ENCODE peak calls at places on chromosomes 6 and 20, in nine cellular contexts. U is effector memory CD4-positive, alpha-beta T cell; V is GM13977; Y is cardiac muscle cell; L is DMS153; A is EL; Q is OCI-LY7; G is stimulated activated CD4-positive, alpha-beta T cell treated with anti-CD3 and anti-CD28 coated beads, Interleukin-15, amount 100 ng/mL, for 1 hour; B is activated CD4-positive, alpha-beta T cell treated with anti-CD3 and anti-CD28 coated beads, Interleukin-2, amount 50 U/mL, for 1 hour. S is an unnamed sample.
A peak's percentile ranks its signal among the peaks of the same experiment; 100 is the strongest.

GRCh38 chr20:25525857-25526256 is 59.5 kb downstream of the NINL start:
- DNase-seq in Q (no peak), U (no peak), V (no peak), G (no peak), B (no peak), L (no peak), Y (peak; percentile 96), A (peak; percentile 96), S (no peak)

GRCh38 chr6:87846446-87846845 is 144.4 kb upstream of the AKIRIN2 start:
- DNase-seq in L (no peak), G (no peak), V (no peak), Y (no peak), Q (no peak), U (no peak), A (no peak), B (no peak), S (no peak)

GRCh38 chr20:25250508-25250907 is 2.6 kb downstream of the PYGB start:
- DNase-seq in G (no peak), A (no peak), U (no peak), L (no peak), Q (no peak), Y (no peak), B (no peak), V (no peak), S (no peak)

GRCh38 chr6:27556406-27556805 is 83.5 kb upstream of the ZNF184 start:
- DNase-seq in V (no peak), A (no peak), Q (no peak), B (no peak), Y (no peak), L (no peak), U (no peak), G (no peak), S (no peak)

GRCh38 chr20:57195023-57195758 is 71.2 kb downstream of the BMP7 start:
- DNase-seq in A (peak; percentile 89), L (no peak), Q (no peak), G (no peak), Y (peak; percentile 26), B (no peak), U (no peak), V (no peak), S (no peak)

GRCh38 chr6:30837870-30838269 is 46.4 kb upstream of the DDR1 start:
- DNase-seq in B (no peak), L (peak; percentile 13), Q (no peak), V (no peak), Y (no peak), G (no peak), A (no peak), U (no peak), S (no peak)

GRCh38 chr6:158474961-158475343 is 84.9 kb upstream of the TMEM181 start:
- DNase-seq in B (no peak), Y (peak; percentile 35), U (no peak), G (no peak), V (no peak), L (peak; percentile 91), A (peak; percentile 77), Q (no peak), S (no peak)

GRCh38 chr20:47027456-47027855 is 132.8 kb downstream of the EYA2 start:
- DNase-seq in U (no peak), A (no peak), G (no peak), V (no peak), Q (no peak), B (no peak), L (no peak), Y (no peak), S (no peak)

GRCh38 chr6:139013185-139013800 is 15.3 kb upstream of the ABRACL start:
- DNase-seq in Y (no peak), V (no peak), B (no peak), U (no peak), G (no peak), A (no peak), L (no peak), Q (no peak), S (no peak)

GRCh38 chr6:83708546-83708969 is 343 bp downstream of the SNAP91 start:
- DNase-seq in V (peak; percentile 48), Q (no peak), B (no peak), G (no peak), U (no peak), Y (peak; percentile 21), L (no peak), A (peak; percentile 8), S (peak; percentile 25)

GRCh38 chr6:11653028-11653583 is 115.6 kb downstream of the TMEM170B start:
- DNase-seq in L (no peak), Q (no peak), U (no peak), V (peak; percentile 63), B (peak; percentile 3), A (peak; percentile 98), Y (peak; percentile 91), G (peak; percentile 6), S (no peak)

GRCh38 chr6:158161566-158162254 is 6.4 kb downstream of the SERAC1 start:
- DNase-seq in U (no peak), V (no peak), L (no peak), G (no peak), A (no peak), B (no peak), Y (no peak), Q (no peak), S (no peak)

GRCh38 chr6:100573169-100573568 is 108.4 kb upstream of the SIM1 start:
- DNase-seq in U (no peak), Y (peak; percentile 61), L (no peak), B (no peak), G (no peak), A (peak; percentile 63), Q (peak; percentile 11), V (no peak), S (no peak)

GRCh38 chr6:157274116-157274470 is 49.2 kb downstream of the TMEM242 start:
- DNase-seq in L (no peak), Y (no peak), V (no peak), U (no peak), Q (peak; percentile 47), B (no peak), G (no peak), A (no peak), S (no peak)

S was measured in B cell.